ENCODE peak calls at places on chromosome 5, in ten cellular contexts. O is cardiac muscle cell, U is fibroblast of pulmonary artery, C is heart right ventricle, D is heart left ventricle, W is kidney, M is left ventricle myocardium inferior, R is A549, L is GM12865, K is retinal pigment epithelial cell. G is an unnamed sample.

GRCh38 chr5:160271396-160271795 is 41.0 kb downstream of the CCNJL start:
- DNase-seq in K (no peak), U (no peak), D (peak), L (peak), R (no peak), C (no peak), O (peak), W (peak), M (no peak), G (no peak)

GRCh38 chr5:15238006-15238405 is 262.0 kb upstream of the FBXL7 start:
- DNase-seq in U (no peak), O (no peak), C (no peak), D (no peak), K (no peak), L (no peak), R (no peak), M (no peak), W (no peak), G (no peak)

GRCh38 chr5:10034008-10034407 is 215.7 kb downstream of the ATPSCKMT start:
- DNase-seq in M (peak), L (no peak), R (no peak), O (peak), D (peak), K (no peak), W (no peak), U (peak), C (peak), G (no peak)

GRCh38 chr5:56190500-56190899 is 42.6 kb downstream of the ANKRD55 start:
- DNase-seq in L (no peak), U (peak), R (no peak), O (peak), M (peak), C (no peak), K (no peak), W (no peak), D (peak), G (no peak)

GRCh38 chr5:159133041-159133741 is 33.5 kb upstream of the EBF1 start:
- DNase-seq in M (no peak), W (no peak), D (no peak), O (peak), C (no peak), U (peak), R (peak), L (peak), K (peak), G (peak)

GRCh38 chr5:180345781-180346180 is 7.4 kb downstream of the GFPT2 start:
- DNase-seq in M (no peak), D (peak), C (no peak), K (no peak), O (no peak), W (peak), R (no peak), U (no peak), L (no peak), G (no peak)

GRCh38 chr5:38780950-38781349 is 64.9 kb upstream of the OSMR start:
- DNase-seq in U (peak), O (peak), M (peak), L (no peak), W (no peak), K (peak), D (peak), R (no peak), C (peak), G (no peak)

GRCh38 chr5:56314536-56314935 is 81.4 kb upstream of the ANKRD55 start:
- DNase-seq in M (peak), R (peak), L (peak), D (peak), W (no peak), C (peak), U (peak), K (no peak), O (peak), G (peak)

GRCh38 chr5:95863383-95863757 is 40.8 kb upstream of the GLRX start:
- DNase-seq in R (no peak), D (no peak), M (no peak), C (no peak), U (peak), W (no peak), O (peak), L (peak), K (no peak), G (no peak)

GRCh38 chr5:144121577-144121976 is 48.9 kb downstream of the YIPF5 start:
- DNase-seq in D (no peak), U (peak), C (no peak), W (no peak), K (no peak), L (no peak), R (no peak), M (no peak), O (no peak), G (no peak)

GRCh38 chr5:56170557-56170956 is 62.6 kb downstream of the ANKRD55 start:
- DNase-seq in D (no peak), W (no peak), L (no peak), O (peak), M (no peak), C (no peak), R (no peak), K (no peak), U (peak), G (no peak)

GRCh38 chr5:15789661-15790060 is 289.7 kb downstream of the FBXL7 start:
- DNase-seq in M (no peak), K (no peak), O (no peak), W (no peak), D (no peak), R (no peak), U (no peak), L (no peak), C (no peak), G (no peak)

GRCh38 chr5:68264024-68264956 is 48.7 kb downstream of the PIK3R1 start:
- DNase-seq in M (peak), D (peak), L (no peak), C (no peak), R (no peak), O (peak), U (peak), W (no peak), K (peak), G (no peak)

GRCh38 chr5:88660947-88661869 is 221.8 kb downstream of the MEF2C start:
- DNase-seq in U (peak), W (peak), C (no peak), R (peak), M (no peak), L (peak), D (peak), O (peak), K (peak), G (peak)

GRCh38 chr5:105745111-105745510 is 1925.6 kb downstream of the EFNA5 start:
- DNase-seq in L (no peak), D (no peak), C (no peak), M (no peak), K (no peak), U (no peak), W (no peak), R (no peak), O (no peak), G (no peak)

GRCh38 chr5:112012112-112012511 is 255.1 kb upstream of the NREP start:
- DNase-seq in R (no peak), W (no peak), M (no peak), C (no peak), O (peak), L (no peak), D (no peak), U (peak), K (peak), G (no peak)

GRCh38 chr5:181173420-181174342 is 26.3 kb downstream of the OR2V2 start:
- DNase-seq in D (no peak), K (no peak), R (peak), M (no peak), U (peak), O (peak), C (no peak), L (peak), W (no peak), G (peak)

GRCh38 chr5:61638476-61638875 is 306.4 kb downstream of the ZSWIM6 start:
- DNase-seq in O (no peak), C (peak), M (peak), R (no peak), K (no peak), W (no peak), L (no peak), U (no peak), D (peak), G (no peak)

GRCh38 chr5:34517249-34517648 is 138.9 kb upstream of the RAI14 start:
- DNase-seq in M (no peak), L (no peak), R (no peak), U (peak), C (no peak), W (no peak), O (peak), D (no peak), K (no peak), G (no peak)

GRCh38 chr5:127957701-127958190 is 125.8 kb upstream of the SLC12A2 start:
- DNase-seq in W (no peak), M (no peak), K (no peak), U (no peak), C (no peak), D (no peak), O (no peak), L (no peak), R (no peak), G (no peak)

GRCh38 chr5:10856071-10856470 is 95.0 kb upstream of the DAP start:
- DNase-seq in W (no peak), K (no peak), U (no peak), C (no peak), M (no peak), L (no peak), R (no peak), O (no peak), D (no peak), G (no peak)

GRCh38 chr5:145946112-145946861 is 9.9 kb downstream of the SH3RF2 start:
- DNase-seq in U (peak), L (peak), K (peak), M (peak), W (no peak), D (peak), C (peak), R (peak), O (no peak), G (no peak)

GRCh38 chr5:98433673-98434072 is 339.8 kb upstream of the RGMB start:
- DNase-seq in O (peak), W (no peak), C (no peak), K (no peak), M (no peak), R (no peak), D (no peak), U (peak), L (no peak), G (no peak)

GRCh38 chr5:154461531-154461930 is 15.7 kb downstream of the SAP30L start:
- DNase-seq in R (no peak), M (no peak), L (no peak), O (peak), W (no peak), D (no peak), K (no peak), U (peak), C (no peak), G (no peak)

GRCh38 chr5:135126688-135127603 is 92.9 kb upstream of the PITX1 start:
- DNase-seq in R (peak), D (no peak), O (no peak), K (no peak), U (no peak), L (no peak), C (no peak), M (no peak), W (peak), G (no peak)

GRCh38 chr5:474826-475661 is 32.1 kb downstream of the EXOC3 start:
- DNase-seq in M (peak), C (peak), O (peak), D (peak), K (no peak), U (peak), W (peak), R (no peak), L (no peak), G (no peak)

GRCh38 chr5:15034379-15034778 is 162.8 kb upstream of the ANKH start:
- DNase-seq in D (no peak), U (no peak), C (no peak), L (no peak), M (no peak), O (no peak), R (no peak), K (no peak), W (no peak), G (no peak)

GRCh38 chr5:113038714-113039113 is 62.1 kb downstream of the DCP2 start:
- DNase-seq in R (no peak), K (no peak), L (no peak), O (peak), D (no peak), W (no peak), C (no peak), M (no peak), U (peak), G (peak)
- TF ChIP-seq CTCF in R (no peak), K (no peak), L (no peak), O (peak), D (no peak), W (no peak), C (no peak), M (no peak), U (peak), G (no peak)

DNA sequence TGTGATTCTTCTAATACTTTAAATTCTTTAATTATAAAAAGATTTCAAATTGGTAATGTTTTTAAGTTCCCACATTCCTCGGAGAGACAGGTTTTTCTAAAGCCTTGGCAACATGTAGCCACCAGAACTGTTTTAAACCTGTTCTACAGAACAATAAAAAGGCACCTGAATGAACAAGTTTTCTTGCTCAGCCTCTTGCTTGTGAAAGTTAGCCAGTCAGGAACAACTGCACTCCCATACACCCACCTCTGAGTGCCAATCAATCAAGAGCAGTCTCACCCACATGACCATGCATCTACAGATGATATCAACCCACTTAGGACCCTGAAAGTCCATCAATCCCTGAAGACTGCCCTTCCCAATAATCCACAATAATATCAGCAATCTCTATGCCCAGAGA is 62.3 kb downstream of the AP3B1 start:
- DNase-seq in R (no peak), W (no peak), O (no peak), D (no peak), C (no peak), K (no peak), L (no peak), U (no peak), M (no peak), G (no peak)
- TF ChIP-seq CTCF in R (no peak), W (no peak), O (no peak), D (no peak), C (no peak), K (no peak), L (no peak), U (no peak), M (no peak), G (no peak)

DNA sequence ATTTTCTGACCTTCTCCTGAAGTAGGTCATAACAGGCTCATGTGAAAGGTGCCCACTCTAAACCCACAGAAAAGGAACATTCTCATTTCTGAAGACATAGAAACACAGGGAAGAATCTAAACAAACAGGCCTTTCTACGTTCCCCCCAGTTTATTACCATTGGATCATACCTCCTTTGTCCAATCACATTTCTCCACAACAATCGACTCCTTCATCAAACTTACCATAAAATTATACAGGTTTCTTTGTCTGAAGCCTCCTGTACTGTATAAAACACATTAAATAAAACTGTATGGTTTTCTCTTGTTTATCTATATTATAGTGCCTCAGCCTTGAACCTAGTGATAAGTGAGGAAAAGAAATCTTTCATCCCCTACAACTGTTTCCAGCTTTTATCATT is 340.7 kb downstream of the ENC1 start:
- DNase-seq in R (no peak), M (no peak), O (no peak), L (no peak), W (no peak), U (no peak), C (no peak), K (no peak), D (no peak), G (no peak)
- TF ChIP-seq CTCF in R (no peak), M (no peak), O (no peak), L (no peak), W (no peak), U (no peak), C (no peak), K (no peak), D (no peak), G (no peak)

GRCh38 chr5:142167458-142167857 is 58.9 kb downstream of the NDFIP1 start:
- DNase-seq in M (no peak), C (no peak), W (no peak), D (no peak), R (no peak), O (no peak), L (no peak), K (no peak), U (no peak), G (no peak)
- TF ChIP-seq CTCF in M (no peak), C (no peak), W (no peak), D (no peak), R (no peak), O (no peak), L (no peak), K (peak), U (no peak), G (no peak)

GRCh38 chr5:151742870-151743294 is 15.5 kb downstream of the ATOX1 start:
- DNase-seq in L (peak), W (no peak), D (no peak), U (peak), M (peak), R (peak), K (peak), C (peak), O (peak), G (no peak)
- TF ChIP-seq CTCF in L (peak), W (peak), D (peak), U (peak), M (peak), R (peak), K (peak), C (peak), O (peak), G (peak)

GRCh38 chr5:79876510-79876909 is 114.6 kb downstream of the MTX3 start:
- DNase-seq in M (no peak), L (no peak), K (no peak), D (no peak), R (no peak), O (no peak), C (no peak), U (no peak), W (no peak), G (no peak)

GRCh38 chr5:79875230-79875629 is 115.8 kb downstream of the MTX3 start:
- DNase-seq in W (no peak), C (peak), M (peak), U (peak), O (peak), D (peak), L (no peak), K (no peak), R (no peak), G (no peak)

GRCh38 chr5:79878131-79878630 is 112.9 kb downstream of the MTX3 start:
- DNase-seq in K (no peak), D (no peak), U (no peak), O (no peak), L (no peak), W (no peak), C (no peak), M (no peak), R (no peak), G (no peak)

GRCh38 chr5:79873216-79873615 is 117.8 kb downstream of the MTX3 start:
- DNase-seq in C (no peak), R (no peak), O (no peak), M (no peak), L (no peak), U (no peak), K (no peak), D (peak), W (no peak), G (no peak)

DNA sequence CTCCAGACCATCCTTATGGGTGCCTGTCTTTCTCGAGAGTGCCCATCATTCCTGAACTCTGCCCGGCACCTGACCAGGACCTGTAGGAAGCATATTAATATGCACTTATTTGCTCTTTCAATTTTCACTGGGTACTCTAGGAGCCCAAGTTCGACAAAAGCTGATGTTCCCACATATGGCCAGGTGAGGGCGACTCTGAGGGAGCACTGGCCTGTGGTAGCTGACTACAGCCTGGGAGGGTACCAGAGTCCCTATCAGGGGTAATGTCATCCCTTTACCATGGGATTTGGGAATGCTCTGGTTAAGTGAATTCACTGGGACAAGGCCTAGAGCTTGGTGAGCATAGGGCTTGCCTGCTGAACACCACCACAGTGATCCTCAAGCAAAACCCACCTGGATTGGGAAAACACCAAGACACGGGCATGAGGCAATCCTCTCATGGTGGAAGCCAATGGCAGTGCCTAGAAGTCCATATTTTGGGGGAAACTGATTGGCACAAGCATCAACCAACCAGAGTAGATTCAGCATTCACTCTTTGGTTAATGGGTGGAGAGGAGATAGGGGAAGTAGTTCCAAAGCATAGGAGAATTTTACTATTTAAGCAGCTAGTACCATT is 112.2 kb downstream of the MTX3 start:
- DNase-seq in K (no peak), C (no peak), W (no peak), U (peak), D (no peak), R (peak), M (no peak), O (no peak), L (peak), G (peak)
- TF ChIP-seq CTCF in K (peak), C (peak), W (no peak), U (peak), D (no peak), R (peak), M (peak), O (peak), L (peak), G (peak)

GRCh38 chr5:12704955-12705354 is 800.7 kb upstream of the CTNND2 start:
- DNase-seq in K (no peak), O (no peak), W (no peak), M (no peak), L (no peak), D (no peak), U (no peak), R (no peak), C (no peak), G (no peak)
- TF ChIP-seq CTCF in K (peak), O (no peak), W (peak), M (no peak), L (no peak), D (no peak), U (no peak), R (no peak), C (no peak), G (no peak)

GRCh38 chr5:107361945-107362344 is 308.8 kb downstream of the EFNA5 start:
- DNase-seq in M (no peak), R (no peak), L (peak), O (peak), K (no peak), C (no peak), U (peak), W (no peak), D (no peak), G (no peak)

GRCh38 chr5:107359916-107360234 is 310.9 kb downstream of the EFNA5 start:
- DNase-seq in L (no peak), C (no peak), M (no peak), W (no peak), R (no peak), D (no peak), K (no peak), O (no peak), U (no peak), G (no peak)

GRCh38 chr5:107364443-107365096 is 306.2 kb downstream of the EFNA5 start:
- DNase-seq in M (no peak), O (no peak), R (no peak), C (no peak), D (no peak), U (no peak), K (no peak), W (no peak), L (no peak), G (no peak)

GRCh38 chr5:107359033-107359915 is 311.5 kb downstream of the EFNA5 start:
- DNase-seq in K (no peak), O (peak), W (no peak), D (no peak), L (no peak), R (no peak), U (peak), M (no peak), C (no peak), G (no peak)
- TF ChIP-seq CTCF in K (no peak), O (no peak), W (no peak), D (no peak), L (no peak), R (no peak), U (no peak), M (no peak), C (no peak), G (no peak)

DNA sequence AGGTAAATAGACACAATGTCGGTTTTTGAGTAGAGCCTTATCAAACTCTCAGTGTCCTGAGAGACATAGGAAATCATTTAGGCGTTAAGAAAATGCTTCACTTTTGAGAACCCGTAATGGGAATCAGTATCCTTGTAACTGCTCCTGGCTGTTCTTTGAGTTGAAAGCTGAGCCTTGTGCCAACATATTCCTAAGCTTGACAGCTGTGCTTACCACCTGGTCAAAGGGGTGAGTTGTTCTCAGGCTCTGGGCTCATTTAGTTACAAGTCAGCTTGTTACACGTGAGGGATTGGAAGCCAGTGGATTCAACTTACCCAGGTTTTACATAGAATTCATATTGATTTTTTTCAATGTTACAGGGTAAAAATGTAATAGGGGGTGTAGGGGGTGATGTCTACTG is 145.9 kb downstream of the GABRB2 start:
- DNase-seq in L (no peak), D (no peak), U (no peak), M (no peak), K (peak), C (no peak), W (no peak), O (no peak), R (no peak), G (no peak)
- TF ChIP-seq CTCF in L (no peak), D (no peak), U (no peak), M (no peak), K (no peak), C (no peak), W (no peak), O (no peak), R (no peak), G (no peak)

G was measured in GM10248.